ENCODE peak calls at places on chromosomes 13 and 19, in five cellular contexts. X is transverse colon, M is upper lobe of left lung, L is body of pancreas, R is stomach. Q is an unnamed sample. For H3K27me3 and H3K4me1, the result is how much of the 10 kb centered on the place peaks cover.

GRCh38 chr13:102948006-102948405 is 102.2 kb downstream of the ERCC5 start:
- DNase-seq in X (no peak), M (no peak), L (peak), R (no peak), Q (no peak)

GRCh38 chr13:33571618-33572017 is 246.3 kb upstream of the RFC3 start:
- DNase-seq in X (no peak), M (no peak), L (no peak), R (no peak), Q (no peak)

GRCh38 chr19:1450735-1451669 is 1.1 kb downstream of the APC2 start:
- DNase-seq in X (no peak), M (no peak), L (no peak), R (no peak), Q (no peak)

GRCh38 chr19:17020823-17021222 is 5.8 kb downstream of the CPAMD8 start:
- DNase-seq in X (no peak), M (no peak), L (no peak), R (no peak), Q (no peak)

GRCh38 chr13:21297452-21297851 is 121.0 kb downstream of the MRPL57 start:
- DNase-seq in X (no peak), M (no peak), L (no peak), R (no peak), Q (no peak)

GRCh38 chr13:32234914-32235313 is 80.2 kb downstream of the ZAR1L start:
- DNase-seq in X (no peak), M (no peak), L (no peak), R (no peak), Q (no peak)

GRCh38 chr13:51804295-51805172 is 571 bp upstream of the DHRS12 start:
- DNase-seq in X (peak), M (no peak), L (no peak), R (peak), Q (peak)

GRCh38 chr19:49939721-49940481 is 10.6 kb upstream of the NUP62 start:
- DNase-seq in X (no peak), M (no peak), L (no peak), R (no peak), Q (no peak)

GRCh38 chr19:7142771-7143170 is 73.3 kb downstream of the ZNF557 start:
- DNase-seq in X (no peak), M (no peak), L (no peak), R (no peak), Q (no peak)

GRCh38 chr13:24184265-24184841 is 23.8 kb downstream of the SPATA13 start:
- DNase-seq in X (no peak), M (no peak), L (peak), R (no peak), Q (no peak)

GRCh38 chr13:43057653-43058317 is 34.4 kb downstream of the DNAJC15 start:
- DNase-seq in X (no peak), M (no peak), L (no peak), R (no peak), Q (peak)

GRCh38 chr13:33015791-33016323 is 366 bp upstream of the KL start:
- DNase-seq in X (peak), M (peak), L (no peak), R (peak), Q (peak)

GRCh38 chr13:33276581-33276980 is 9.0 kb downstream of the STARD13 start:
- DNase-seq in X (no peak), M (no peak), L (no peak), R (no peak), Q (no peak)

GRCh38 chr19:1783874-1784273 is 28.2 kb downstream of the ATP8B3 start:
- DNase-seq in X (no peak), M (no peak), L (no peak), R (no peak), Q (no peak)

GRCh38 chr19:7595466-7596133 is at the start of gene CAMSAP3:
- DNase-seq in X (peak), M (peak), L (peak), R (peak), Q (no peak)

GRCh38 chr19:47658431-47659383 is 49.8 kb downstream of the BICRA start:
- DNase-seq in X (peak), M (no peak), L (no peak), R (peak), Q (no peak)

GRCh38 chr13:50115695-50116094 is 100.5 kb downstream of the KCNRG start:
- DNase-seq in X (no peak), M (no peak), L (no peak), R (no peak), Q (no peak)

DNA sequence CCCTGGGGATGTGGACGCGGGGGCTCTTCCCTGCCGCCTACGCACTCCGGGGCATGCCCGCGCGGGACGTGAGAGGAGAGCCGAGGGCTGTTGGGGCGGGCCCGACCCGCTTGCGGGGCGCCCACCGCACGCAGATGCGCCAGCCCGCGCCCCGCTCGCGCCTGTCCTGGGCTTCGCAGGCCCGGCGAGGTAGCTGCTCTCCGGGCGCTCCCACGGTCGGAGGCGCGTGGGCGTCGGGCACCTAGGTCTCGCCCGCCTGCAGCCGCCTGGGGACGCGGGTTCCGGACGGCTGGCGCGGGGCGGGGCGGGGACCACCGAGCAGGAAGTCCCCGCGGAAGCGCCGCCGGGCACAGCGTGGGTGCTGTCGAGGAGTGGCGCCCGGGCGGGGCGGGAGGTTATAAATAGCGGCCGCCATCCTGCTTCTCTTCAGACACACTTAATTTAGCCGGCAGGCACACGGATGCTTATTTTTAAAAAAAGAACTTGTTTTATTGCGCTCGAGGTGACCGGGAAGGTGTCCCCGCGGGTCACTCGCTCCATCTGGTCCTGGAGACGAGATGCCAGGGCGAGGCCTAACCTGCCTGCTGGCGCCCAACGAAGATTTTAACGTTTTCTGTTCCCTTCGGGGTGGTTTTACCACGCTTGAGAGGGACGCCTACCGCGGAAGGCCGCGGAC is 561 bp upstream of the GJA3 start:
- DNase-seq in X (peak), M (no peak), L (no peak), R (no peak), Q (peak)
- H3K27me3 ChIP-seq in X (half or more), M (under half), L (under half), R (half or more), Q (half or more)

GRCh38 chr13:45472171-45472705 is 7.5 kb downstream of the COG3 start:
- DNase-seq in X (no peak), M (no peak), L (no peak), R (no peak), Q (no peak)

GRCh38 chr13:45464687-45465453 is at the start of gene COG3:
- DNase-seq in X (peak), M (peak), L (peak), R (peak), Q (peak)

GRCh38 chr13:45466359-45466758 is 1.6 kb downstream of the COG3 start:
- DNase-seq in X (no peak), M (no peak), L (no peak), R (no peak), Q (no peak)

GRCh38 chr13:45464141-45464686 is 525 bp upstream of the COG3 start:
- DNase-seq in X (peak), M (no peak), L (no peak), R (no peak), Q (no peak)

GRCh38 chr13:45468676-45469075 is 3.9 kb downstream of the COG3 start:
- DNase-seq in X (peak), M (no peak), L (no peak), R (no peak), Q (no peak)
- TF ChIP-seq POLR2A in X (no peak), M (no peak), L (no peak), R (no peak), Q (no peak)

GRCh38 chr19:5128251-5128931 is 159.5 kb downstream of the KDM4B start:
- DNase-seq in X (no peak), M (no peak), L (peak), R (peak), Q (peak)
- H3K4me1 ChIP-seq in X (under half), M (under half), L (half or more), R (under half), Q (under half)

GRCh38 chr13:97111705-97112104 is 110.4 kb upstream of the MBNL2 start:
- DNase-seq in X (no peak), M (no peak), L (no peak), R (no peak), Q (no peak)
- H3K27me3 ChIP-seq in X (under half), M (under half), L (under half), R (under half), Q (under half)

GRCh38 chr13:64186503-64186902 is 2770.9 kb upstream of the PCDH20 start:
- DNase-seq in X (no peak), M (no peak), L (no peak), R (no peak), Q (no peak)
- TF ChIP-seq POLR2A in X (no peak), M (no peak), L (no peak), R (no peak), Q (no peak)

GRCh38 chr13:78176880-78177279 is 258.2 kb upstream of the EDNRB start:
- DNase-seq in X (no peak), M (no peak), L (no peak), R (no peak), Q (no peak)
- H3K4me1 ChIP-seq in X (under half), M (under half), L (under half), R (under half), Q (under half)

DNA sequence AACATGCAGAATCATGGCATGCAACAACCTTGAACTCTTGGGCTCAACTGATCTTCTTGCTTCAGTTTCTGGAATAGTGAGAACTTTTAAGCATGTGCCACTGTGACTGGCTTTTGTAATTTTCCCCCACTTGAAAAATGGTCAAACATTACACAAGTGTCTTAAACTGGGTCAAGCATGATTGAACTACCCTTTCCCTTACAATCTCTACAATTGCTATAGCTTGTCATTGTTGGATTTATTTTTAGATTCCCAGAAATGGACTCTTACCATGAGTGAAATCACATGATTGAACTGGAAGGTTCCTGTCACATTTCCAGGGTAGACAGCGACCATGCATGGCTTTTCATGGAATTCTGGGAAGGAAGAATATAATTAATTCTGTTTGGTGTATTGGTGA is 102.2 kb upstream of the TUBA3C start:
- DNase-seq in X (no peak), M (no peak), L (no peak), R (no peak), Q (no peak)
- H3K27me3 ChIP-seq in X (under half), M (under half), L (under half), R (under half), Q (under half)

GRCh38 chr19:48877900-48878218 is 5.6 kb downstream of the PPP1R15A start:
- DNase-seq in X (no peak), M (no peak), L (no peak), R (no peak), Q (no peak)

GRCh38 chr19:48874309-48875135 is 2.3 kb downstream of the PPP1R15A start:
- DNase-seq in X (peak), M (peak), L (peak), R (peak), Q (no peak)

GRCh38 chr19:48881741-48882657 is 9.8 kb downstream of the PPP1R15A start:
- DNase-seq in X (no peak), M (no peak), L (no peak), R (no peak), Q (no peak)

GRCh38 chr19:48879025-48879572 is 6.9 kb downstream of the PPP1R15A start:
- DNase-seq in X (no peak), M (no peak), L (no peak), R (no peak), Q (no peak)

DNA sequence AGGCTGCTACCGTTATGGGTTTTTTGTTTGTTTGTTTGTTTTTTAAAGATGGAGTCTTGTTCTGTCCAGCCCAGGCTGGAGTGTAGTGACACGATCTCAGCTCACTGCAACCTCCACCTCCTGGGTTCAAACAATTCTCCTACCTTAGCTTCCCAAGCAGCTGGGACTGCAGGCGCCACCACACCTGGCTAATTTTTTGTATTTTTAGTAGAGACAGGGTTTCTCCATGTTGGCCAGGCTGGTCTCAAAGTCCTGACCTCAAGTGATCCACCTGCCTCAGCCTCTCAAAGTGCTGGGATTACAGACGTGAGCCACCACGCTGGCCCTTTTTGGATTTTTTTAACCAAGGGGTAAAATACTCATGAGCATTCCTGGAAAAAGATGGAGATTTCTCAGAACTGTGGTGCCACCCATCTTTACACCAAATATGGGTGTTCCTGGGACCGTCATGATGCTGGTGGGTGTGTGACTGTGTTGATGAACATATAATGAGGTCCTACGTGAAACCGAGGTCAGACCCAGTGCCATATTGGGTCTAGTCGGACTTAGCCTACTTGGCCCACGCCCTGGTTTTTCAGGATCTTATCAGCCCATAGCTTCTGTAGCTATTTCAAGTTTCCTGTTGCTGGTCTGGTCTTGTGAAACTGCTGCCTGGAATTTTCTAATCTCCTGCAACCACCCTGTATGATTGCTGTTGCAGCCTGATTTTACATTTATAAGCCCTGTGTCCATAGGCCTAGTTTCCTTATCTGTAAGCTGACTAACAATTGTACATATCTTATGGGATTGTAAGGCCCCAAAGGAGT is 6.2 kb downstream of the PPP1R15A start:
- DNase-seq in X (no peak), M (peak), L (no peak), R (peak), Q (peak)
- TF ChIP-seq POLR2A in X (no peak), M (no peak), L (no peak), R (no peak), Q (no peak)

Q was measured in heart left ventricle.